ENCODE peak calls at places on chromosome 12, in ten cellular contexts. I is SK-N-MC; Z is GM20000; X is Panc1; V is CD4-positive, CD25-positive, alpha-beta regulatory T cell; K is thoracic aorta; F is GM23248; D is left ventricle myocardium superior; Q is fibroblast of lung; A is neural crest cell. C is an unnamed sample.

GRCh38 chr12:11981174-11981733 is 89.5 kb upstream of the BCL2L14 start:
- DNase-seq in I (no peak), Z (peak), X (no peak), V (peak), K (no peak), F (peak), D (no peak), Q (peak), A (no peak), C (peak)

GRCh38 chr12:99386907-99387306 is 260.6 kb upstream of the GARIN6 start:
- DNase-seq in I (no peak), Z (peak), X (no peak), V (no peak), K (no peak), F (peak), D (no peak), Q (peak), A (no peak), C (peak)

GRCh38 chr12:51905507-51906438 is 1.5 kb upstream of the ACVRL1 start:
- DNase-seq in I (no peak), Z (no peak), X (no peak), V (no peak), K (no peak), F (peak), D (peak), Q (no peak), A (no peak), C (peak)

GRCh38 chr12:27468241-27468640 is 21.7 kb downstream of the SMCO2 start:
- DNase-seq in I (no peak), Z (no peak), X (no peak), V (no peak), K (no peak), F (peak), D (no peak), Q (no peak), A (no peak), C (peak)

GRCh38 chr12:25020621-25021243 is 71.8 kb upstream of the BCAT1 start:
- DNase-seq in I (no peak), Z (peak), X (no peak), V (no peak), K (no peak), F (no peak), D (no peak), Q (no peak), A (no peak), C (no peak)

GRCh38 chr12:66495709-66496108 is 183.2 kb downstream of the GRIP1 start:
- DNase-seq in I (no peak), Z (no peak), X (no peak), V (no peak), K (no peak), F (no peak), D (no peak), Q (no peak), A (no peak), C (no peak)

GRCh38 chr12:128779901-128780300 is 43.9 kb downstream of the SLC15A4 start:
- DNase-seq in I (no peak), Z (no peak), X (no peak), V (no peak), K (no peak), F (no peak), D (no peak), Q (no peak), A (no peak), C (no peak)

GRCh38 chr12:76470028-76470939 is 89.3 kb downstream of the OSBPL8 start:
- DNase-seq in I (peak), Z (peak), X (no peak), V (peak), K (peak), F (peak), D (no peak), Q (peak), A (no peak), C (peak)

GRCh38 chr12:57066245-57066644 is 12.3 kb downstream of the NEMP1 start:
- DNase-seq in I (no peak), Z (no peak), X (no peak), V (no peak), K (no peak), F (no peak), D (no peak), Q (no peak), A (no peak), C (no peak)

GRCh38 chr12:121284551-121285390 is 11.7 kb downstream of the CAMKK2 start:
- DNase-seq in I (no peak), Z (no peak), X (no peak), V (no peak), K (no peak), F (peak), D (no peak), Q (no peak), A (no peak), C (peak)

GRCh38 chr12:93727911-93728310 is 50.7 kb downstream of the CRADD start:
- DNase-seq in I (no peak), Z (no peak), X (no peak), V (no peak), K (no peak), F (no peak), D (no peak), Q (no peak), A (no peak), C (no peak)

GRCh38 chr12:91616401-91616800 is 433.8 kb upstream of the DCN start:
- DNase-seq in I (no peak), Z (no peak), X (no peak), V (no peak), K (no peak), F (no peak), D (no peak), Q (no peak), A (no peak), C (no peak)

GRCh38 chr12:94813314-94813713 is 163.0 kb upstream of the TMCC3 start:
- DNase-seq in I (no peak), Z (no peak), X (no peak), V (no peak), K (no peak), F (peak), D (no peak), Q (no peak), A (no peak), C (no peak)

GRCh38 chr12:27555316-27555715 is 31.3 kb downstream of the PPFIBP1 start:
- DNase-seq in I (no peak), Z (no peak), X (no peak), V (no peak), K (no peak), F (no peak), D (no peak), Q (no peak), A (no peak), C (peak)

GRCh38 chr12:52126605-52127578 is 47.4 kb downstream of the SMIM41 start:
- DNase-seq in I (no peak), Z (peak), X (no peak), V (no peak), K (no peak), F (no peak), D (peak), Q (no peak), A (no peak), C (no peak)

GRCh38 chr12:11717533-11717961 is 68.1 kb downstream of the ETV6 start:
- DNase-seq in I (no peak), Z (no peak), X (no peak), V (no peak), K (no peak), F (peak), D (no peak), Q (peak), A (no peak), C (peak)

GRCh38 chr12:126389215-126389841 is 1324.1 kb downstream of the AACS start:
- DNase-seq in I (peak), Z (no peak), X (no peak), V (no peak), K (no peak), F (peak), D (peak), Q (peak), A (no peak), C (peak)

GRCh38 chr12:4143909-4144308 is 129.7 kb upstream of the CCND2 start:
- DNase-seq in I (no peak), Z (no peak), X (no peak), V (peak), K (no peak), F (no peak), D (no peak), Q (no peak), A (no peak), C (no peak)

GRCh38 chr12:114248527-114248926 is 157.4 kb downstream of the TBX5 start:
- DNase-seq in I (no peak), Z (no peak), X (no peak), V (no peak), K (no peak), F (peak), D (no peak), Q (no peak), A (no peak), C (no peak)

GRCh38 chr12:47905313-47905730 is 528 bp upstream of the VDR start:
- DNase-seq in I (no peak), Z (peak), X (no peak), V (no peak), K (no peak), F (peak), D (peak), Q (peak), A (no peak), C (no peak)

GRCh38 chr12:95117178-95117599 is 43.8 kb upstream of the NR2C1 start:
- DNase-seq in I (peak), Z (peak), X (no peak), V (peak), K (no peak), F (peak), D (no peak), Q (peak), A (peak), C (peak)

GRCh38 chr12:76519538-76519937 is 40.0 kb downstream of the OSBPL8 start:
- DNase-seq in I (no peak), Z (peak), X (no peak), V (peak), K (no peak), F (no peak), D (no peak), Q (peak), A (no peak), C (no peak)

GRCh38 chr12:79233341-79233761 is 368.8 kb downstream of the SYT1 start:
- DNase-seq in I (no peak), Z (peak), X (no peak), V (no peak), K (no peak), F (no peak), D (no peak), Q (no peak), A (no peak), C (no peak)

GRCh38 chr12:46934374-46935111 is 108.7 kb upstream of the SLC38A4 start:
- DNase-seq in I (no peak), Z (no peak), X (no peak), V (no peak), K (no peak), F (no peak), D (no peak), Q (no peak), A (no peak), C (no peak)

GRCh38 chr12:69421548-69421947 is 48.6 kb upstream of the FRS2 start:
- DNase-seq in I (no peak), Z (no peak), X (no peak), V (no peak), K (no peak), F (no peak), D (no peak), Q (no peak), A (no peak), C (no peak)

GRCh38 chr12:51865757-51866270 is 17.3 kb upstream of the FIGNL2 start:
- DNase-seq in I (no peak), Z (no peak), X (no peak), V (no peak), K (no peak), F (no peak), D (no peak), Q (no peak), A (no peak), C (no peak)

GRCh38 chr12:85489194-85489593 is 209.2 kb downstream of the ALX1 start:
- DNase-seq in I (no peak), Z (no peak), X (no peak), V (no peak), K (no peak), F (no peak), D (no peak), Q (no peak), A (no peak), C (no peak)

GRCh38 chr12:46135750-46136149 is 133.1 kb downstream of the SLC38A1 start:
- DNase-seq in I (no peak), Z (no peak), X (no peak), V (no peak), K (no peak), F (no peak), D (no peak), Q (no peak), A (no peak), C (no peak)

GRCh38 chr12:124432376-124432775 is 135.0 kb downstream of the NCOR2 start:
- DNase-seq in I (no peak), Z (no peak), X (no peak), V (no peak), K (no peak), F (no peak), D (peak), Q (no peak), A (no peak), C (no peak)

GRCh38 chr12:65238609-65239008 is 39.9 kb upstream of the MSRB3 start:
- DNase-seq in I (no peak), Z (no peak), X (no peak), V (no peak), K (no peak), F (no peak), D (no peak), Q (peak), A (no peak), C (no peak)

GRCh38 chr12:100187857-100188519 is 12.6 kb upstream of the ACTR6 start:
- DNase-seq in I (no peak), Z (no peak), X (no peak), V (no peak), K (no peak), F (no peak), D (no peak), Q (no peak), A (no peak), C (no peak)

GRCh38 chr12:74890237-74890599 is 319.4 kb downstream of the KCNC2 start:
- DNase-seq in I (peak), Z (peak), X (peak), V (no peak), K (no peak), F (peak), D (no peak), Q (peak), A (no peak), C (peak)

GRCh38 chr12:55743131-55743921 is 404 bp downstream of the GDF11 start:
- DNase-seq in I (no peak), Z (peak), X (no peak), V (peak), K (no peak), F (peak), D (peak), Q (peak), A (no peak), C (peak)

GRCh38 chr12:138898-139534 is 72.4 kb downstream of the IQSEC3 start:
- DNase-seq in I (no peak), Z (no peak), X (no peak), V (peak), K (no peak), F (peak), D (peak), Q (peak), A (no peak), C (peak)

GRCh38 chr12:10288989-10289388 is 18.7 kb upstream of the KLRD1 start:
- DNase-seq in I (no peak), Z (peak), X (no peak), V (no peak), K (no peak), F (no peak), D (no peak), Q (no peak), A (no peak), C (no peak)

GRCh38 chr12:110794623-110795280 is 52.0 kb upstream of the CCDC63 start:
- DNase-seq in I (no peak), Z (no peak), X (no peak), V (no peak), K (no peak), F (peak), D (peak), Q (no peak), A (no peak), C (peak)

GRCh38 chr12:67826946-67827719 is 162.1 kb upstream of the IFNG-AS1 start:
- DNase-seq in I (no peak), Z (no peak), X (no peak), V (no peak), K (no peak), F (peak), D (no peak), Q (peak), A (no peak), C (peak)

GRCh38 chr12:503111-503761 is 43.5 kb downstream of the B4GALNT3 start:
- DNase-seq in I (no peak), Z (no peak), X (no peak), V (no peak), K (no peak), F (no peak), D (no peak), Q (peak), A (no peak), C (no peak)

GRCh38 chr12:69266045-69266635 is 26.8 kb downstream of the CPSF6 start:
- DNase-seq in I (no peak), Z (no peak), X (peak), V (no peak), K (no peak), F (peak), D (no peak), Q (peak), A (no peak), C (peak)

C was measured in fibroblast of mammary gland.